ENCODE peak calls at places on chromosomes 6 and 20, in five cellular contexts. O is fibroblast of lung; F is mucosa of descending colon; P is epithelial cell of proximal tubule; Y is CD8-positive, alpha-beta T cell. I is an unnamed sample.
A peak's percentile ranks its signal among the peaks of the same experiment; 100 is the strongest.

GRCh38 chr20:47350691-47351545 is 5.6 kb downstream of the ZMYND8 start:
- DNase-seq in O (no peak), F (no peak), P (no peak), Y (no peak), I (no peak)

GRCh38 chr6:23243858-23244257 is 674.5 kb downstream of the HDGFL1 start:
- DNase-seq in O (no peak), F (no peak), P (no peak), Y (no peak), I (no peak)

GRCh38 chr6:116247285-116247684 is 6.6 kb downstream of the TSPYL4 start:
- DNase-seq in O (no peak), F (no peak), P (no peak), Y (no peak), I (no peak)

GRCh38 chr6:128432394-128432793 is 88.0 kb downstream of the PTPRK start:
- DNase-seq in O (peak; percentile 77), F (no peak), P (no peak), Y (no peak), I (peak; percentile 14)

GRCh38 chr6:76416821-76417605 is 344.6 kb upstream of the IMPG1 start:
- DNase-seq in O (no peak), F (no peak), P (no peak), Y (no peak), I (no peak)

GRCh38 chr6:29813809-29814208 is 13.8 kb upstream of the HLA-G start:
- DNase-seq in O (no peak), F (no peak), P (no peak), Y (no peak), I (no peak)

GRCh38 chr6:136969433-136969832 is 47.3 kb downstream of the SLC35D3 start:
- DNase-seq in O (no peak), F (no peak), P (no peak), Y (no peak), I (no peak)

GRCh38 chr20:41003143-41003932 is 25.3 kb upstream of the TOP1 start:
- DNase-seq in O (peak; percentile 99), F (peak; percentile 67), P (peak; percentile 97), Y (peak; percentile 70), I (peak; percentile 76)

GRCh38 chr20:58839474-58839874 is 11.2 kb downstream of the GNAS-AS1 start:
- DNase-seq in O (peak; percentile 47), F (no peak), P (no peak), Y (peak; percentile 55), I (no peak)

GRCh38 chr20:1631309-1632227 is 11.8 kb upstream of the SIRPB1 start:
- DNase-seq in O (peak; percentile 62), F (no peak), P (no peak), Y (no peak), I (no peak)

GRCh38 chr20:33862709-33863403 is 51.7 kb downstream of the CHMP4B start:
- DNase-seq in O (peak; percentile 70), F (peak; percentile 71), P (no peak), Y (peak; percentile 63), I (no peak)
- H3K4me3 ChIP-seq in O (no peak overlapping the region), F (no peak overlapping the region), P (peak overlapping the region; percentile 23), Y (no peak overlapping the region), I (peak overlapping the region; percentile 15)

GRCh38 chr6:42693725-42694323 is 28.6 kb downstream of the PRPH2 start:
- DNase-seq in O (no peak), F (no peak), P (no peak), Y (peak; percentile 52), I (no peak)
- H3K4me3 ChIP-seq in O (no peak overlapping the region), F (no peak overlapping the region), P (no peak overlapping the region), Y (no peak overlapping the region), I (no peak overlapping the region)

GRCh38 chr6:74931567-74931966 is 274.3 kb downstream of the COL12A1 start:
- DNase-seq in O (peak; percentile 91), F (no peak), P (no peak), Y (no peak), I (peak; percentile 90)

GRCh38 chr6:74928203-74928602 is 277.6 kb downstream of the COL12A1 start:
- DNase-seq in O (no peak), F (no peak), P (no peak), Y (no peak), I (no peak)

GRCh38 chr6:74927299-74927698 is 278.6 kb downstream of the COL12A1 start:
- DNase-seq in O (no peak), F (no peak), P (no peak), Y (no peak), I (no peak)

GRCh38 chr6:74936886-74937285 is 269.0 kb downstream of the COL12A1 start:
- DNase-seq in O (peak; percentile 86), F (no peak), P (peak; percentile 25), Y (no peak), I (peak; percentile 12)

DNA sequence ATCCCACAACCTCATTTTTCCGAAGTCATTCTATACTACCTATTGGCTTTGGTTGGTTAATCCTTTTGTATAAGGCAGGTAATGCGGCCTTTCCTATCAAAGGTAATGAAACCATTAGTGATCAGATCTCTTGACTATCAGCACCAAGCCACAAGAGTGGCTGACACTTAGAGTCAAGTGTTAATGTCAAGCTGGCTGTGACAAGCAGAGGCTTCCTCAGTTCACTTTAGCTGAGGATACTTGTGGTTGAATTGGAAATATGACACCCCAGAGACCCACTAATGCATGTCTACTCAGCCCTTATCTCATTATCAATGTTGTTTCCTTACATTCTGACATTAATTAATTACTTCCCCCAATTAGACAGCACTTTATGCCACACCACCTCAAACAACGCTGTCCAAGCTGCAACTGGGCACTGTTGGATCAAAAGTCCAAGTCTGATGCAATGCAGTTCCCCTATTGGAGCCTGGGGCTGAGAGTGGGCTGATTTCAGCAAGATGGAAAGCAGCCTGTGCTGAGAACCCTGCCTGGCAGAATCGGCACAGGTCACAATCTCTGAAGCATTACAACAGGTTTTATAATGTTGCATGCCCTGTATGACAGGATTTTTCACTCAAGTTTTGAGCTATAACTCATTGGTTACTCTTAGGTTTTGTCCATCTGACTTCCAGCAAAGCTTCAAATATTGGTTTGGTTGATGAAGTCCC is 273.5 kb downstream of the COL12A1 start:
- DNase-seq in O (no peak), F (no peak), P (no peak), Y (no peak), I (no peak)
- H3K4me3 ChIP-seq in O (no peak overlapping the region), F (no peak overlapping the region), P (no peak overlapping the region), Y (no peak overlapping the region), I (no peak overlapping the region)

GRCh38 chr6:44076016-44076365 is 51.3 kb downstream of the MRPL14 start:
- DNase-seq in O (no peak), F (no peak), P (no peak), Y (no peak), I (no peak)

GRCh38 chr6:44078219-44078794 is 48.9 kb downstream of the MRPL14 start:
- DNase-seq in O (no peak), F (no peak), P (no peak), Y (no peak), I (no peak)

GRCh38 chr6:44076366-44077200 is 50.7 kb downstream of the MRPL14 start:
- DNase-seq in O (no peak), F (peak; percentile 71), P (no peak), Y (no peak), I (no peak)

GRCh38 chr6:44078795-44079671 is 48.2 kb downstream of the MRPL14 start:
- DNase-seq in O (peak; percentile 46), F (peak; percentile 76), P (no peak), Y (peak; percentile 77), I (no peak)

DNA sequence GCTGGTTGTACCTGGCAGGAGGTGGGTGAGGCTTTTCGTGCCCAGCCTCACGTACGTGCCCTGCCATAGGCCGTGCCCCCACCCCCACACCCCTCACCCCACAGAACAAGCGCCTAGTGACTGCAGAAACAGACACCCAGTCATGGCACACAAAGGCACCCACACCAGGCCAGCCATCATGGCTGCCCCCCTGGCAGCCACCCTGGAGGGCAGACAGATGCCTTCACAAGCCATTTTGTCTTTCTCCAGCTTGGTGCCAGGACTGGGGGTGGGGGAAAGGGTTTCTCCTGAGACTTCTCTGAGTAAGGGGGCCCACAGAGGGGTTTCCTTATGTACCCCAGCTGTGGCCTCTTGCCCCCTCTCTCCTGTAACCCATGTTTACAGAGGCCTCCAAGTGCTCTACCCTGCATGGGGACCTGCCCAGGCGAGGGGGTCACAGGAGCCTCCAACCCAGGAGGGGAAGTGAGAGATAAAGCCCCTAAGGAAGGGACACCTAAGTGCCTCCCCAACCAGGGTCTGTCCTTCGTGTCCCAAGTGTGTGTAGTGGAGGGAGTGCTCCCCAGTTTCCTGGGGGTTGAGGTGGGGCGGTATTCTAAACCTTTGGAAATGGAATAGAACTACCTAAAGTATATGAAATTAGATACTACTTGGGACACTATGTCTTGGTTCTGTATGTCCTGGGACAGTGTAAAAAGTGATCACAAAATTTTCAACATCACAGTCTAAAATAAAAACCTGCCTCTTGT is 49.9 kb downstream of the MRPL14 start:
- DNase-seq in O (no peak), F (no peak), P (no peak), Y (no peak), I (no peak)
- H3K4me3 ChIP-seq in O (no peak overlapping the region), F (no peak overlapping the region), P (no peak overlapping the region), Y (no peak overlapping the region), I (no peak overlapping the region)

DNA sequence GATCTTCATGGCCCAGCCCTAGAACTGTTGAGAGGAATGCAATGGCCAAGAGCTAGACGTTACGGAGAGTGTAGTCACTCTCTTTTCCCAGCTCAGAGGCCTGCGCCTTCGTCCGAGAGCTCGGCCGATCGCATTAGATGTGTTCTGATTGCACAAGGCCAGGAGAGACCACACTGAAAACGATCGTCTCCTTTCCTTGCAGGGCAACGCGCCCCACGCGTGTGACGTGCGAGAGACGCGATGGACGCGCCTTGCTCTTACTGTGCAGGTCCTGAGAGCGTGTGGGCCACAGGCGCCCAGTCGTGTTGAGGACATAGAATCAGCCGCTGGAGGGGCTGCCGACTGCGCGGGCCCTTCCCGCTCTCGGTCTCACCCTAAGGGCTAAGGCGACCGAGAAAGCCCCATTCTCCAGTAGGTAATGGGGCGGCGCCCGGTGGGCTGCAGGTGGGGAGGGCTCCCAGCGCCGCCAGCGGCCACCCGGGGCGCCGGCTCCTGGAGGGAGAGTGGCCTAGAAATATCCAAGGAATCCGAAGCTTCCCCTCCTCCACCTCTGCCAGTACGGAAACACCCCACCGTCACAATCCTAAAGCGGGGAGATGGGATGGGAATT is 26.9 kb downstream of the TFAP2B start:
- DNase-seq in O (no peak), F (no peak), P (no peak), Y (no peak), I (no peak)
- H3K4me3 ChIP-seq in O (no peak overlapping the region), F (no peak overlapping the region), P (no peak overlapping the region), Y (no peak overlapping the region), I (no peak overlapping the region)

GRCh38 chr6:31558318-31558625 is 10.9 kb downstream of the NFKBIL1 start:
- DNase-seq in O (no peak), F (no peak), P (no peak), Y (no peak), I (no peak)
- H3K4me3 ChIP-seq in O (no peak overlapping the region), F (no peak overlapping the region), P (no peak overlapping the region), Y (peak overlapping the region; percentile 5), I (no peak overlapping the region)

GRCh38 chr20:43722153-43722505 is 4.7 kb downstream of the GTSF1L start:
- DNase-seq in O (no peak), F (no peak), P (no peak), Y (no peak), I (no peak)
- H3K4me3 ChIP-seq in O (no peak overlapping the region), F (no peak overlapping the region), P (no peak overlapping the region), Y (peak overlapping the region; percentile 31), I (no peak overlapping the region)